ENCODE peak calls at places on chromosomes 4 and X, in five cellular contexts. X is IMR-90, T is H9, O is mesenchymal stem cell, G is neuronal stem cell. Q is an unnamed sample.

GRCh38 chr4:74410272-74410671 is 34.7 kb upstream of the AREG start:
- DNase-seq in T (no peak), X (peak; percentile 51), O (peak; percentile 34), G (no peak), Q (peak; percentile 72)

GRCh38 chr4:48331577-48332340 is 9.6 kb upstream of the SLAIN2 start:
- DNase-seq in X (peak; percentile 66), T (no peak), G (no peak), O (peak; percentile 94), Q (no peak)

GRCh38 chrX:16826207-16826606 is 39.9 kb downstream of the TXLNG start:
- DNase-seq in O (peak; percentile 45), X (peak; percentile 74), T (no peak), G (no peak), Q (peak; percentile 47)

GRCh38 chr4:150573534-150573933 is 8.4 kb upstream of the MAB21L2 start:
- DNase-seq in T (no peak), G (no peak), X (peak; percentile 70), O (peak; percentile 36), Q (no peak)

GRCh38 chr4:118835896-118836762 is at the start of gene SEC24D:
- DNase-seq in O (peak; percentile 89), T (peak; percentile 93), G (peak; percentile 85), X (peak; percentile 87), Q (peak; percentile 93)

GRCh38 chr4:2104556-2105345 is 45.6 kb downstream of the NAT8L start:
- DNase-seq in X (no peak), G (no peak), O (no peak), T (no peak), Q (no peak)

GRCh38 chr4:54661686-54662085 is 3.9 kb downstream of the KIT start:
- DNase-seq in G (no peak), O (peak; percentile 68), T (no peak), X (peak; percentile 92), Q (no peak)

GRCh38 chr4:87720094-87720691 is 70.1 kb downstream of the DMP1 start:
- DNase-seq in O (no peak), G (no peak), X (no peak), T (no peak), Q (no peak)

GRCh38 chr4:143581331-143581961 is 67.9 kb downstream of the SMARCA5 start:
- DNase-seq in G (no peak), T (peak; percentile 68), O (no peak), X (no peak), Q (peak; percentile 70)

GRCh38 chr4:166996216-166996615 is 238.1 kb downstream of the SPOCK3 start:
- DNase-seq in O (no peak), X (no peak), G (no peak), T (no peak), Q (no peak)

GRCh38 chrX:10598540-10598939 is 21.8 kb downstream of the MID1 start:
- DNase-seq in O (no peak), X (no peak), T (no peak), G (no peak), Q (no peak)

GRCh38 chr4:52712172-52712990 is 38.8 kb downstream of the ERVMER34-1 start:
- DNase-seq in X (peak; percentile 93), O (peak; percentile 97), T (peak; percentile 98), G (peak; percentile 93), Q (peak; percentile 99)

GRCh38 chrX:78754917-78755316 is 7.4 kb downstream of the LPAR4 start:
- DNase-seq in O (no peak), G (no peak), T (no peak), X (no peak), Q (no peak)

GRCh38 chrX:123157586-123157985 is 26.5 kb upstream of the GRIA3 start:
- DNase-seq in G (no peak), O (no peak), X (no peak), T (no peak), Q (no peak)

GRCh38 chr4:96164814-96165351 is 325.0 kb downstream of the PDHA2 start:
- DNase-seq in X (peak; percentile 16), G (no peak), O (peak; percentile 54), T (no peak), Q (peak; percentile 8)

GRCh38 chrX:28590394-28590793 is 3.1 kb downstream of the IL1RAPL1 start:
- DNase-seq in G (no peak), O (peak; percentile 4), T (no peak), X (peak; percentile 32), Q (no peak)

GRCh38 chr4:126267689-126268088 is 952.9 kb downstream of the FAT4 start:
- DNase-seq in X (peak; percentile 43), O (peak; percentile 45), G (no peak), T (no peak), Q (no peak)

GRCh38 chr4:154551872-154552686 is 1.9 kb upstream of the PLRG1 start:
- DNase-seq in T (peak; percentile 69), O (peak; percentile 81), X (peak; percentile 82), G (peak; percentile 58), Q (peak; percentile 80)

GRCh38 chr4:123488916-123489315 is 92.3 kb downstream of the SPRY1 start:
- DNase-seq in G (no peak), T (no peak), X (peak; percentile 86), O (peak; percentile 91), Q (no peak)

GRCh38 chr4:106266201-106266600 is 49.8 kb downstream of the TBCK start:
- DNase-seq in X (peak; percentile 68), G (no peak), O (peak; percentile 70), T (no peak), Q (peak; percentile 56)

GRCh38 chr4:177448850-177449249 is 6.6 kb upstream of the AGA start:
- DNase-seq in G (no peak), T (no peak), X (peak; percentile 77), O (peak; percentile 62), Q (no peak)

GRCh38 chr4:16801356-16801755 is 97.1 kb downstream of the LDB2 start:
- DNase-seq in X (peak; percentile 52), G (no peak), O (no peak), T (no peak), Q (no peak)

GRCh38 chr4:154578919-154579318 is 11.6 kb downstream of the FGA start:
- DNase-seq in G (no peak), O (no peak), T (no peak), X (no peak), Q (no peak)

GRCh38 chr4:37601527-37601926 is 84.6 kb downstream of the RELL1 start:
- DNase-seq in T (no peak), G (no peak), X (peak; percentile 56), O (peak; percentile 66), Q (no peak)

GRCh38 chr4:181372014-181372413 is 871.2 kb upstream of the TENM3 start:
- DNase-seq in O (no peak), G (no peak), T (no peak), X (no peak), Q (peak; percentile 81)

GRCh38 chr4:1370321-1371124 is 23.5 kb downstream of the UVSSA start:
- DNase-seq in G (no peak), T (no peak), X (no peak), O (no peak), Q (no peak)

GRCh38 chrX:153971632-153972367 is at the start of gene HCFC1:
- DNase-seq in G (peak; percentile 88), O (peak; percentile 89), T (peak; percentile 86), X (peak; percentile 84), Q (peak; percentile 95)

GRCh38 chr4:3365871-3366842 is 73.3 kb downstream of the RGS12 start:
- DNase-seq in G (no peak), O (no peak), X (no peak), T (no peak), Q (no peak)

GRCh38 chr4:3366893-3367775 is 74.3 kb downstream of the RGS12 start:
- DNase-seq in O (no peak), G (no peak), T (no peak), X (no peak), Q (no peak)

GRCh38 chr4:3368841-3369760 is 72.7 kb upstream of the HGFAC start:
- DNase-seq in X (no peak), G (no peak), T (no peak), O (peak; percentile 18), Q (peak; percentile 18)

GRCh38 chr4:3368334-3368733 is 73.4 kb upstream of the HGFAC start:
- DNase-seq in T (no peak), X (no peak), O (no peak), G (no peak), Q (no peak)

GRCh38 chr4:3367866-3368265 is 73.9 kb upstream of the HGFAC start:
- DNase-seq in T (no peak), G (no peak), O (no peak), X (no peak), Q (no peak)
- H2BK5ac ChIP-seq in T (no peak overlapping the region), G (peak overlapping the region; percentile 72), O (no peak overlapping the region), X (no peak overlapping the region), Q (no peak overlapping the region)

GRCh38 chrX:74614193-74614909 is at the start of gene RLIM:
- DNase-seq in T (peak; percentile 94), G (peak; percentile 82), O (peak; percentile 96), X (peak; percentile 95), Q (peak; percentile 97)

GRCh38 chrX:74613350-74614192 is 853 bp downstream of the RLIM start:
- DNase-seq in X (peak; percentile 29), T (no peak), O (peak; percentile 33), G (no peak), Q (peak; percentile 52)
- H3K4ac ChIP-seq in X (peak overlapping the region; percentile 79), T (peak overlapping the region; percentile 90), O (peak overlapping the region; percentile 98), G (no peak overlapping the region), Q (peak overlapping the region; percentile 70)

DNA sequence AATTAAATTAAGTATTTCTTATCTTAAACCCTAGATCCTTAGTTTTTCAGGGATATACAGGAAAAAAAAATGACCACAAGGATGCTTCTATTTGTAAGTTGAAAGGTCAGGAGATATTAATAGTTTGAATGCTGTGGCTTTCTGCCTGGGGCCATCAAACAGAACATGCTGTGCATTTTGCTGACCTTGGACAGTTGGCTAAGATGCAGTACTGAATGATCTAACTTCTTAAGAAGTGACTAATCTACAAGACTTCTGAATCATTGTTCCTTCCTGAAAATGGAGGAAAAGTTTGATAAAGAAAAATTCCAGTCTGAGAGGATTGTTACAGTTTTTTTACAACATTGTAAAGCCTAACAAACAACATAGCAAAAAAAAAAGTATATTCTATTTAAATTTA is 237.8 kb upstream of the JADE1 start:
- DNase-seq in O (peak; percentile 92), G (no peak), T (no peak), X (peak; percentile 96), Q (no peak)
- H3K4me1 ChIP-seq in O (peaks cover 11% of the 10 kb centered on the region), G (peaks cover 16% of the 10 kb centered on the region), T (peaks cover 7% of the 10 kb centered on the region), X (peaks cover 24% of the 10 kb centered on the region), Q (no peaks in the 10 kb centered on the region)

GRCh38 chrX:115494133-115494532 is 66.8 kb upstream of the PLS3 start:
- DNase-seq in G (no peak), O (no peak), T (no peak), X (peak; percentile 9), Q (no peak)
- H2BK5ac ChIP-seq in G (no peak overlapping the region), O (no peak overlapping the region), T (no peak overlapping the region), X (no peak overlapping the region), Q (no peak overlapping the region)

GRCh38 chr4:169412046-169412445 is 141.3 kb upstream of the SH3RF1 start:
- DNase-seq in O (no peak), G (no peak), X (no peak), T (no peak), Q (peak; percentile 4)
- H3K4ac ChIP-seq in O (no peak overlapping the region), G (no peak overlapping the region), X (no peak overlapping the region), T (no peak overlapping the region), Q (no peak overlapping the region)

GRCh38 chr4:7253806-7254205 is 61.5 kb downstream of the SORCS2 start:
- DNase-seq in G (no peak), X (no peak), T (no peak), O (no peak), Q (no peak)
- H3K4me1 ChIP-seq in G (no peaks in the 10 kb centered on the region), X (no peaks in the 10 kb centered on the region), T (no peaks in the 10 kb centered on the region), O (peaks cover 7% of the 10 kb centered on the region), Q (no peaks in the 10 kb centered on the region)

GRCh38 chr4:140253556-140254027 is 99.6 kb upstream of the MAML3 start:
- DNase-seq in X (no peak), O (no peak), T (no peak), G (no peak), Q (no peak)
- H2BK5ac ChIP-seq in X (no peak overlapping the region), O (no peak overlapping the region), T (no peak overlapping the region), G (no peak overlapping the region), Q (no peak overlapping the region)

GRCh38 chrX:155218777-155219176 is 2.5 kb downstream of the VBP1 start:
- DNase-seq in T (no peak), X (no peak), O (no peak), G (no peak), Q (no peak)
- H3K4ac ChIP-seq in T (no peak overlapping the region), X (no peak overlapping the region), O (no peak overlapping the region), G (no peak overlapping the region), Q (no peak overlapping the region)